ENCODE peak calls at places on chromosome 13, in seven cellular contexts. One of them, this sample, is unnamed.
A peak's percentile ranks its signal among the peaks of the same experiment; 100 is the strongest.

GRCh38 chr13:20407759-20408158 is 117.9 kb downstream of the CRYL1 start:
- DNase-seq in progenitor cell of endocrine pancreas: no peak
- DNase-seq in neural progenitor cell: no peak
- DNase-seq in mammary epithelial cell: no peak
- DNase-seq in MCF 10A: no peak
- DNase-seq in Calu3: no peak
- DNase-seq in IMR-90: no peak
- DNase-seq in this sample: no peak

GRCh38 chr13:95660981-95661581 is 15.9 kb upstream of the DNAJC3 start:
- DNase-seq in mammary epithelial cell: peak; percentile 24
- DNase-seq in progenitor cell of endocrine pancreas: no peak
- DNase-seq in Calu3: peak; percentile 8
- DNase-seq in IMR-90: peak; percentile 50
- DNase-seq in neural progenitor cell: peak; percentile 56
- DNase-seq in MCF 10A: peak; percentile 88
- DNase-seq in this sample: peak; percentile 14

GRCh38 chr13:35936579-35936978 is 194.6 kb downstream of the DCLK1 start:
- DNase-seq in MCF 10A: no peak
- DNase-seq in mammary epithelial cell: no peak
- DNase-seq in IMR-90: no peak
- DNase-seq in progenitor cell of endocrine pancreas: no peak
- DNase-seq in Calu3: no peak
- DNase-seq in neural progenitor cell: no peak
- DNase-seq in this sample: no peak

GRCh38 chr13:111395511-111396393 is 75.3 kb downstream of the TEX29 start:
- DNase-seq in progenitor cell of endocrine pancreas: no peak
- DNase-seq in neural progenitor cell: no peak
- DNase-seq in Calu3: no peak
- DNase-seq in mammary epithelial cell: no peak
- DNase-seq in MCF 10A: no peak
- DNase-seq in IMR-90: no peak
- DNase-seq in this sample: no peak

GRCh38 chr13:112726018-112726767 is 36.4 kb downstream of the ATP11A start:
- DNase-seq in MCF 10A: no peak
- DNase-seq in neural progenitor cell: no peak
- DNase-seq in IMR-90: no peak
- DNase-seq in mammary epithelial cell: no peak
- DNase-seq in progenitor cell of endocrine pancreas: no peak
- DNase-seq in Calu3: no peak
- DNase-seq in this sample: no peak

GRCh38 chr13:59318320-59318930 is 845.3 kb downstream of the DIAPH3 start:
- DNase-seq in IMR-90: peak; percentile 46
- DNase-seq in neural progenitor cell: peak; percentile 91
- DNase-seq in MCF 10A: peak; percentile 86
- DNase-seq in mammary epithelial cell: peak; percentile 26
- DNase-seq in Calu3: peak; percentile 52
- DNase-seq in progenitor cell of endocrine pancreas: peak; percentile 67
- DNase-seq in this sample: peak; percentile 86

GRCh38 chr13:36282818-36283432 is 14.7 kb downstream of the CCDC169 start:
- DNase-seq in Calu3: no peak
- DNase-seq in MCF 10A: peak; percentile 58
- DNase-seq in IMR-90: peak; percentile 57
- DNase-seq in mammary epithelial cell: peak; percentile 24
- DNase-seq in progenitor cell of endocrine pancreas: no peak
- DNase-seq in neural progenitor cell: peak; percentile 41
- DNase-seq in this sample: no peak

GRCh38 chr13:35514801-35515502 is 38.5 kb upstream of the MAB21L1 start:
- DNase-seq in Calu3: no peak
- DNase-seq in progenitor cell of endocrine pancreas: no peak
- DNase-seq in mammary epithelial cell: no peak
- DNase-seq in neural progenitor cell: no peak
- DNase-seq in IMR-90: no peak
- DNase-seq in MCF 10A: no peak
- DNase-seq in this sample: no peak

GRCh38 chr13:23715092-23715761 is 145.0 kb downstream of the TNFRSF19 start:
- DNase-seq in neural progenitor cell: no peak
- DNase-seq in MCF 10A: no peak
- DNase-seq in IMR-90: no peak
- DNase-seq in progenitor cell of endocrine pancreas: no peak
- DNase-seq in Calu3: no peak
- DNase-seq in mammary epithelial cell: no peak
- DNase-seq in this sample: no peak

GRCh38 chr13:18212873-18213272 is 968.8 kb downstream of the TUBA3C start:
- DNase-seq in IMR-90: peak; percentile 1
- DNase-seq in Calu3: no peak
- DNase-seq in MCF 10A: no peak
- DNase-seq in neural progenitor cell: no peak
- DNase-seq in mammary epithelial cell: no peak
- DNase-seq in progenitor cell of endocrine pancreas: no peak
- DNase-seq in this sample: no peak

GRCh38 chr13:45621950-45622349 is 6.4 kb upstream of the ERICH6B start:
- DNase-seq in MCF 10A: no peak
- DNase-seq in Calu3: no peak
- DNase-seq in progenitor cell of endocrine pancreas: no peak
- DNase-seq in IMR-90: no peak
- DNase-seq in mammary epithelial cell: no peak
- DNase-seq in neural progenitor cell: peak; percentile 27
- DNase-seq in this sample: no peak

GRCh38 chr13:112729408-112729807 is 39.6 kb downstream of the ATP11A start:
- DNase-seq in Calu3: no peak
- DNase-seq in IMR-90: no peak
- DNase-seq in MCF 10A: no peak
- DNase-seq in progenitor cell of endocrine pancreas: no peak
- DNase-seq in mammary epithelial cell: no peak
- DNase-seq in neural progenitor cell: no peak
- DNase-seq in this sample: no peak

GRCh38 chr13:99757756-99758464 is 213.7 kb downstream of the ZIC5 start:
- DNase-seq in Calu3: no peak
- DNase-seq in neural progenitor cell: no peak
- DNase-seq in IMR-90: no peak
- DNase-seq in MCF 10A: no peak
- DNase-seq in mammary epithelial cell: no peak
- DNase-seq in progenitor cell of endocrine pancreas: no peak
- DNase-seq in this sample: no peak

GRCh38 chr13:44311011-44311481 is 62.6 kb upstream of the SERP2 start:
- DNase-seq in IMR-90: peak; percentile 52
- DNase-seq in Calu3: peak; percentile 6
- DNase-seq in MCF 10A: peak; percentile 97
- DNase-seq in mammary epithelial cell: peak; percentile 94
- DNase-seq in progenitor cell of endocrine pancreas: no peak
- DNase-seq in neural progenitor cell: no peak
- DNase-seq in this sample: no peak

GRCh38 chr13:19161308-19161707 is 20.3 kb downstream of the TUBA3C start:
- DNase-seq in neural progenitor cell: no peak
- DNase-seq in IMR-90: no peak
- DNase-seq in Calu3: no peak
- DNase-seq in MCF 10A: no peak
- DNase-seq in progenitor cell of endocrine pancreas: no peak
- DNase-seq in mammary epithelial cell: no peak
- DNase-seq in this sample: no peak

GRCh38 chr13:45047394-45048328 is 58.3 kb downstream of the GPALPP1 start:
- DNase-seq in MCF 10A: peak; percentile 86
- DNase-seq in IMR-90: peak; percentile 86
- DNase-seq in mammary epithelial cell: peak; percentile 77
- DNase-seq in progenitor cell of endocrine pancreas: peak; percentile 55
- DNase-seq in neural progenitor cell: peak; percentile 87
- DNase-seq in Calu3: peak; percentile 72
- DNase-seq in this sample: peak; percentile 77

GRCh38 chr13:23679214-23679613 is 109.0 kb downstream of the TNFRSF19 start:
- DNase-seq in IMR-90: peak; percentile 90
- DNase-seq in neural progenitor cell: no peak
- DNase-seq in progenitor cell of endocrine pancreas: no peak
- DNase-seq in mammary epithelial cell: no peak
- DNase-seq in MCF 10A: peak; percentile 24
- DNase-seq in Calu3: peak; percentile 7
- DNase-seq in this sample: no peak

GRCh38 chr13:24032252-24032651 is 128.3 kb upstream of the SPATA13 start:
- DNase-seq in progenitor cell of endocrine pancreas: no peak
- DNase-seq in neural progenitor cell: no peak
- DNase-seq in Calu3: no peak
- DNase-seq in mammary epithelial cell: no peak
- DNase-seq in MCF 10A: no peak
- DNase-seq in IMR-90: peak; percentile 84
- DNase-seq in this sample: no peak

GRCh38 chr13:36979361-36980040 is 19.6 kb downstream of the ALG5 start:
- DNase-seq in progenitor cell of endocrine pancreas: no peak
- DNase-seq in IMR-90: peak; percentile 82
- DNase-seq in MCF 10A: no peak
- DNase-seq in neural progenitor cell: no peak
- DNase-seq in Calu3: no peak
- DNase-seq in mammary epithelial cell: no peak
- DNase-seq in this sample: no peak

GRCh38 chr13:40613192-40613818 is 53.1 kb downstream of the FOXO1 start:
- DNase-seq in mammary epithelial cell: no peak
- DNase-seq in Calu3: no peak
- DNase-seq in IMR-90: no peak
- DNase-seq in MCF 10A: no peak
- DNase-seq in progenitor cell of endocrine pancreas: no peak
- DNase-seq in neural progenitor cell: no peak
- DNase-seq in this sample: no peak

DNA sequence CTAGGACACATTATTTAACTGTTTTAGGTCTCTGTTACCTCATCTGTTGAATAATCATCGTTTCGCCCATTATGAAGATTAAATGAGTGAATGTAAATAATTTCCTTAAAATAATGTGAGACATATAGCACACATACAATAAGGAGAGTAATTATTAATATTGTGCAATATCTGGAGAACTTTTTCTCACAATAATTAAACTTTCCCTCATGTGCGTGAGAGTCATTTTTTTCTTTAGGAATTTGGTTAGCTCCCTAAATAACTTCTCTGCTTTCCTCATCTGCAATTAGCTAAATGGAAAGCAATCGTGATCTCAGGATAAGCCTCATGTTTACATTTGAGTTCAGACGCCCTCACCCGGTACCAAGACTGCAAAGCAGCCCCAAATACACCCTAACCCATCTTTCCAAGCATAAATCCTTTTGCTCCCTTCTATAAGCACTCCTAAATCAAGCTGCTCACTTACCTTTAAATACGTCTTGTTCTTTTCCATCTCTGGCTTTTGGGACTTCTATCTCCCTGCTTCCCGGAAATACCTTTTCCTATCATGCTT is 78.8 kb downstream of the MZT1 start:
- DNase-seq in progenitor cell of endocrine pancreas: no peak
- DNase-seq in neural progenitor cell: peak; percentile 46
- DNase-seq in IMR-90: no peak
- DNase-seq in MCF 10A: no peak
- DNase-seq in Calu3: no peak
- DNase-seq in mammary epithelial cell: no peak
- DNase-seq in this sample: no peak
- TF ChIP-seq CTCF in progenitor cell of endocrine pancreas: peak; percentile 42
- TF ChIP-seq CTCF in neural progenitor cell: peak; percentile 63
- TF ChIP-seq CTCF in IMR-90: no peak
- TF ChIP-seq CTCF in MCF 10A: peak; percentile 22
- TF ChIP-seq CTCF in Calu3: no peak
- TF ChIP-seq CTCF in mammary epithelial cell: peak; percentile 33
- TF ChIP-seq CTCF in this sample: no peak

DNA sequence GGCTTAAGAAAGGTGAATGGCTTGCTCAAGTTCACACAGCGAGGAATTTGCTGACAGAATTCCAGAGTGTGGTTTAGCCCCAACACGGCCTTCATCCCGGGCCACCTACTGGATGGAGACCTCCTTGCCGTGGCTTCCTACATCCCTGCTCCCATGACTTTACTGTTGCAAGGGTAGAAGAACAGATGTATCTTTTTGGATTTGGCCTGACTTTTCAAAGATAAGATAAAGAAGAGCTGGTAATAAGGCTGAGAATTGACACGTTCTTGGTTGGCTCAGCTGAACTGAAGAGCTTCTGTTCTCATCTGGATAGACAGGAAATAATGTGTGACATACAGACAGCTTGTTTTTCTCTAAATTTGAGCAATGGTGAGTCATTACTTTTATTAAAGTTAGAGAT is 113.1 kb downstream of the KLF5 start:
- DNase-seq in Calu3: no peak
- DNase-seq in IMR-90: peak; percentile 46
- DNase-seq in progenitor cell of endocrine pancreas: no peak
- DNase-seq in MCF 10A: no peak
- DNase-seq in neural progenitor cell: no peak
- DNase-seq in mammary epithelial cell: peak; percentile 51
- DNase-seq in this sample: no peak
- TF ChIP-seq CTCF in Calu3: no peak
- TF ChIP-seq CTCF in IMR-90: peak; percentile 7
- TF ChIP-seq CTCF in progenitor cell of endocrine pancreas: peak; percentile 15
- TF ChIP-seq CTCF in MCF 10A: no peak
- TF ChIP-seq CTCF in neural progenitor cell: peak; percentile 5
- TF ChIP-seq CTCF in mammary epithelial cell: peak; percentile 1
- TF ChIP-seq CTCF in this sample: no peak

GRCh38 chr13:107373551-107373950 is 805.6 kb upstream of the ARGLU1 start:
- DNase-seq in MCF 10A: peak; percentile 78
- DNase-seq in Calu3: no peak
- DNase-seq in mammary epithelial cell: peak; percentile 0
- DNase-seq in IMR-90: peak; percentile 91
- DNase-seq in progenitor cell of endocrine pancreas: no peak
- DNase-seq in neural progenitor cell: peak; percentile 56
- DNase-seq in this sample: no peak
- TF ChIP-seq CTCF in MCF 10A: peak; percentile 33
- TF ChIP-seq CTCF in Calu3: no peak
- TF ChIP-seq CTCF in mammary epithelial cell: peak; percentile 41
- TF ChIP-seq CTCF in IMR-90: peak; percentile 84
- TF ChIP-seq CTCF in progenitor cell of endocrine pancreas: peak; percentile 69
- TF ChIP-seq CTCF in neural progenitor cell: peak; percentile 75
- TF ChIP-seq CTCF in this sample: peak; percentile 33

GRCh38 chr13:26628706-26629105 is 71.2 kb downstream of the WASF3 start:
- DNase-seq in progenitor cell of endocrine pancreas: no peak
- DNase-seq in MCF 10A: peak; percentile 24
- DNase-seq in neural progenitor cell: peak; percentile 41
- DNase-seq in Calu3: peak; percentile 6
- DNase-seq in mammary epithelial cell: peak; percentile 27
- DNase-seq in IMR-90: peak; percentile 40
- DNase-seq in this sample: no peak
- TF ChIP-seq CTCF in progenitor cell of endocrine pancreas: no peak
- TF ChIP-seq CTCF in MCF 10A: peak; percentile 9
- TF ChIP-seq CTCF in neural progenitor cell: peak; percentile 36
- TF ChIP-seq CTCF in Calu3: no peak
- TF ChIP-seq CTCF in mammary epithelial cell: peak; percentile 60
- TF ChIP-seq CTCF in IMR-90: peak; percentile 42
- TF ChIP-seq CTCF in this sample: no peak